ENCODE peak calls at places on chromosomes 7 and 10, in four cellular contexts. One of them, this sample, is unnamed.

GRCh38 chr10:25689346-25690095 is 244.5 kb upstream of the MYO3A start:
- DNase-seq in fibroblast of lung: no peak
- DNase-seq in cardiac muscle cell: no peak
- DNase-seq in thoracic aorta: no peak
- DNase-seq in this sample: no peak

GRCh38 chr7:52838981-52839411 is 196.4 kb upstream of the POM121L12 start:
- DNase-seq in fibroblast of lung: no peak
- DNase-seq in cardiac muscle cell: peak
- DNase-seq in thoracic aorta: no peak
- DNase-seq in this sample: peak

GRCh38 chr7:37297546-37297945 is 151.1 kb downstream of the ELMO1 start:
- DNase-seq in fibroblast of lung: no peak
- DNase-seq in cardiac muscle cell: peak
- DNase-seq in thoracic aorta: no peak
- DNase-seq in this sample: no peak

GRCh38 chr7:146826338-146826737 is 709.7 kb downstream of the CNTNAP2 start:
- DNase-seq in fibroblast of lung: no peak
- DNase-seq in cardiac muscle cell: no peak
- DNase-seq in thoracic aorta: no peak
- DNase-seq in this sample: no peak

GRCh38 chr7:155523168-155523675 is 23.1 kb downstream of the CNPY1 start:
- DNase-seq in fibroblast of lung: no peak
- DNase-seq in cardiac muscle cell: no peak
- DNase-seq in thoracic aorta: no peak
- DNase-seq in this sample: no peak

GRCh38 chr7:12756841-12757240 is 69.4 kb downstream of the ARL4A start:
- DNase-seq in fibroblast of lung: no peak
- DNase-seq in cardiac muscle cell: no peak
- DNase-seq in thoracic aorta: no peak
- DNase-seq in this sample: no peak

GRCh38 chr10:44008270-44008916 is 359.7 kb upstream of the ZNF32 start:
- DNase-seq in fibroblast of lung: no peak
- DNase-seq in cardiac muscle cell: no peak
- DNase-seq in thoracic aorta: no peak
- DNase-seq in this sample: no peak

GRCh38 chr7:108328174-108328651 is 128.0 kb downstream of the NRCAM start:
- DNase-seq in fibroblast of lung: no peak
- DNase-seq in cardiac muscle cell: no peak
- DNase-seq in thoracic aorta: no peak
- DNase-seq in this sample: no peak

GRCh38 chr10:129955591-129956284 is 8.3 kb downstream of the EBF3 start:
- DNase-seq in fibroblast of lung: no peak
- DNase-seq in cardiac muscle cell: peak
- DNase-seq in thoracic aorta: no peak
- DNase-seq in this sample: no peak

GRCh38 chr10:15715619-15716227 is 4.0 kb downstream of the ITGA8 start:
- DNase-seq in fibroblast of lung: peak
- DNase-seq in cardiac muscle cell: peak
- DNase-seq in thoracic aorta: no peak
- DNase-seq in this sample: peak

GRCh38 chr10:15719062-15719898 is 442 bp downstream of the ITGA8 start:
- DNase-seq in fibroblast of lung: peak
- DNase-seq in cardiac muscle cell: peak
- DNase-seq in thoracic aorta: no peak
- DNase-seq in this sample: peak

GRCh38 chr10:15718495-15719061 is 1.1 kb downstream of the ITGA8 start:
- DNase-seq in fibroblast of lung: no peak
- DNase-seq in cardiac muscle cell: no peak
- DNase-seq in thoracic aorta: no peak
- DNase-seq in this sample: no peak

GRCh38 chr10:15720635-15721310 is 1.1 kb upstream of the ITGA8 start:
- DNase-seq in fibroblast of lung: no peak
- DNase-seq in cardiac muscle cell: no peak
- DNase-seq in thoracic aorta: no peak
- DNase-seq in this sample: no peak

GRCh38 chr10:15719899-15720634 is at the start of gene ITGA8:
- DNase-seq in fibroblast of lung: peak
- DNase-seq in cardiac muscle cell: peak
- DNase-seq in thoracic aorta: no peak
- DNase-seq in this sample: no peak
- TF ChIP-seq CTCF in fibroblast of lung: peak
- TF ChIP-seq CTCF in cardiac muscle cell: peak
- TF ChIP-seq CTCF in thoracic aorta: peak
- TF ChIP-seq CTCF in this sample: peak

DNA sequence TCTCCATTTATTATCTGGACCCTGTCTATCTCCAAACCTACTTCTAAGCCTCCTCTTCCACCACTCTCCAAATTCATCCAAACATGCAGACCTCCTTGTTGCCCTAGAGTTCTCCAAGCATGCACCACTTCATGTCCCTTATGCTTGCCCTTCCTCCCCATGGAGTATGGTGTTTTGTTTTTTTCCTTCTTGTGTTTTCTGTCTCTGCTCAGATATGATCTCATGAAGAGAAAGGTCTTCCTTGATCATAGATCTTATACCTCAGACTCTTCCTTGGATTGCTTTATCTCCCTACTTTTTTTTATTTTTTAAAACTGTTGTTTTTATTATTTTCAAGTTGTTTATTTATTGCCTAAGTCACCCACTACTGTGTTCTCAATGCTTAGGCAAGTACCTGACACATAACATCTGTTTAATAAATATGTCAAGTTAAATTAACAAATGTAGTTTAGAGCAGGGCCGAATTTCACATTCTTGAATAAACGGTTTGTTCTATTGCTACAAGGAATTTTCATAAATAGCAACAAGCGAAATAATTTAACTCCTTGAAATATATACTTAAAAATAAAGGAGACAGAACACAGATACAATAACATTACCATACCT is 84.5 kb downstream of the HGF start:
- DNase-seq in fibroblast of lung: peak
- DNase-seq in cardiac muscle cell: no peak
- DNase-seq in thoracic aorta: no peak
- DNase-seq in this sample: peak
- H3K4me3 ChIP-seq in fibroblast of lung: no peak
- H3K4me3 ChIP-seq in cardiac muscle cell: no peak
- H3K4me3 ChIP-seq in thoracic aorta: no peak
- H3K4me3 ChIP-seq in this sample: no peak

DNA sequence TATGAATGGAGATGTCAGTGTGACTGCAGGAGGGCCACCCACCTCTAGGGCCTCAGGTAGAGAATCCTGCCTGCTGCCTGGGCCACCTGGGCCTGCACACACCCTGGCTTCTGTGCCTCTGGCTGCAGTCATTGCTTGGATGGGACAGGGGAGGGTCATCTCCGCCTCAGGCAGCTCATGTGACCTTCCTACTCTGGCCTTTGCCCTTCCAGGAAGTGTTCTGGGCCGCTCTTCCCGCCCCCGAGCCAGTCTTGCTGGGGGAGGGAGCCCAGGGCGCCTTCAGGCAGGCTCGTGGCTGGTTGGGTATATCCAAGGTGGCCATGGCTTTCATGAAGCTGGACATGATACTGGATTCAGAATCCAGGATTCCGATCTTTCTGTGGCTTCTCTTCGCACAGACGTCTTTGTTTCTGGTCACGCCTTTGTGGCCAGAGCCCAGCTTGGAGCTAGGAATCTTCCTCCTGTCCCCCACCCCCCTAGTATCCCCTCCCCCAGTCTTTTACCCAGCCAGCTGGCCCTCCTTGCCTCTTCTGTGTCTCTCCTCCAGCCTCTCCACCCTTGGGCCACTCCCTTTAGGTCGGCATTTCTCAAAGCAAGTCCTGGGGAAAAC is 119.5 kb downstream of the ZMIZ1 start:
- DNase-seq in fibroblast of lung: no peak
- DNase-seq in cardiac muscle cell: no peak
- DNase-seq in thoracic aorta: no peak
- DNase-seq in this sample: no peak
- TF ChIP-seq CTCF in fibroblast of lung: no peak
- TF ChIP-seq CTCF in cardiac muscle cell: no peak
- TF ChIP-seq CTCF in thoracic aorta: no peak
- TF ChIP-seq CTCF in this sample: no peak

DNA sequence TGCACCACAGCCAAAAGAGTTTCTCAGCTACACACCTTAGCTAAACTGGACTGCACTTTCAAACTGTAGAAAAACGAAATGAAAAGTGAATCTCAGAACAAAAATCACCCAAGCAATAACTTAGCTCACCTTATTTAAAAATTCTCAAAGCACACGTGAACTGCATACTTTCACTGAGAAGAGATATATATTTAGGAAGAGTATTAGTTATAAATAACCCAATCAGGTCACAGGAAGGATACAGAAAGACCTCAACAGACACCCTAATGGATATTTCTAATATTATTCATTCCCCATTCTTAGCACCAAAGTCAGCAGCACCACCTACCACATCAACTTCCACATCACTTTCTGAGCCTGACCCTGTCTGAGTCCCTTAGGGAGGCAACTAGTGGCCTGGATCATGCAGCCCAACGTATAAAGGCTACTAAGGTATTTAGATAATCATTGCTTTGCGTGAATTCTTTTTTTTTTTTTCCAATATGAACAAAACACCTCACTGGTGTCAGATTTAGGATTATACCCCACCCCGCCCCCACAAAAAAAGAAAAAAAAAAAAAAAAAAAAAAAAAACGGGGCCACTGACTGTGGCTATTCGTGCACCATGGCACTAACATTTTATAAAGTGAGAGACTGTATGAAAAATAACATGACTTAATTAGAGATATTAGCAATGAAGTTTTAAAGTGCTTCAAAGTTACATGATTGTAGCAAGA is 2.6 kb downstream of the ABI1 start:
- DNase-seq in fibroblast of lung: no peak
- DNase-seq in cardiac muscle cell: no peak
- DNase-seq in thoracic aorta: no peak
- DNase-seq in this sample: no peak
- H3K4me3 ChIP-seq in fibroblast of lung: peak
- H3K4me3 ChIP-seq in cardiac muscle cell: peak
- H3K4me3 ChIP-seq in thoracic aorta: peak
- H3K4me3 ChIP-seq in this sample: peak

DNA sequence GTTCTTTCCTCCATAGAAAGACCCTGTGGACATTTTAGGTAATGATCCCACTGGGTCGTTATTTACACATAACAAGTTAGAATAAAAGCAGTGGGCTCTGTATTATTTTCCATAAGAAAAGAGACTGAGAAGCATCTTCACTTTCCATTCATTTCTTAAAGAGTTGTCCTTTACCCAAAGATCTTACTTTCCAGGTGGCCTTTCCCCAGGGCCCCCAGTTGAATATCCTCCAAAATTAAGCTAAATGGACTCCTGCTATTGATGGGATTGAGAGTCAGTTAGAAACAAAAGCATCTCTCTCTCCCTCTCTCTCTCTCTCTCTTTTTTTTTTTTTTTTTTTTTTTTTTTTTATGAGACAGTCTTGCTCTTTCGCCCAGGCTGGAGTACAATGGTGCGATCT is 224.8 kb downstream of the KIAA1217 start:
- DNase-seq in fibroblast of lung: no peak
- DNase-seq in cardiac muscle cell: no peak
- DNase-seq in thoracic aorta: no peak
- DNase-seq in this sample: no peak
- TF ChIP-seq CTCF in fibroblast of lung: no peak
- TF ChIP-seq CTCF in cardiac muscle cell: no peak
- TF ChIP-seq CTCF in thoracic aorta: no peak
- TF ChIP-seq CTCF in this sample: no peak

DNA sequence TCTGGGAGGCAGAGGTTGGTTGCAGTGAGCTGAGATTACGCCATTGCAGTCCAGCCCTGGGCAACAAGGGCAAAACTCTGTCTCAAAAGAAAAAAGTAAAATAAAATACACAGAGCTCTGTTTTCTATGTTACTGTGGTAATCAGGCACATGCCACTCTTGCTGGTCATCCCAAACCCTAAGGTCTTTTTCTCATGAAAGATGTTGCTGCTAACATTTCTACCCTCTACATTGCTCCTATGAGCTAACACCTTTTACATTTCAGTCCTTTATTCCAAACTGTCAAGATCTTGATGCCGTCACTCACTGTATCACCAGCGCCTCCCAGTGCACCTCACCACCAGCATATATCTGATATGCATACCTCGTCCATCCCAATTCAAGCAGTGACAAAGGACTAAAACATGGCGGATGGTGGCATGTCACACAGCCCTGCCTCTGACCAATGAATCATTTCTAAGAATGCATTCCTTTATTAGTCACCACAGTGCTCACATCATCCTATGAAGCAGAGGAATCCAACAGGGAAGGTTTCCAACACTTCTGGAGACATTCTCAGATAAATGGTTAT is 4.3 kb downstream of the DAGLB start:
- DNase-seq in fibroblast of lung: peak
- DNase-seq in cardiac muscle cell: peak
- DNase-seq in thoracic aorta: no peak
- DNase-seq in this sample: peak
- H3K4me3 ChIP-seq in fibroblast of lung: no peak
- H3K4me3 ChIP-seq in cardiac muscle cell: no peak
- H3K4me3 ChIP-seq in thoracic aorta: no peak
- H3K4me3 ChIP-seq in this sample: no peak